ENCODE peak calls at places on chromosomes 2 and 18, in seven cellular contexts. Q, A, N, I, W, F and J are unnamed samples.

GRCh38 chr2:136395590-136395989 is 277.6 kb upstream of the CXCR4 start:
- DNase-seq in N (no peak), W (no peak), F (no peak), Q (no peak), I (no peak), A (no peak), J (no peak)

GRCh38 chr2:192314800-192315481 is 120.2 kb upstream of the TMEFF2 start:
- DNase-seq in A (no peak), F (no peak), W (no peak), I (no peak), N (no peak), Q (no peak), J (no peak)

GRCh38 chr18:21284540-21284939 is 42.5 kb downstream of the GREB1L start:
- DNase-seq in F (no peak), A (no peak), N (no peak), I (no peak), Q (no peak), W (no peak), J (no peak)

GRCh38 chr2:38155-38554 is 8.2 kb downstream of the FAM110C start:
- DNase-seq in A (no peak), F (no peak), N (no peak), W (no peak), Q (peak), I (no peak), J (no peak)

GRCh38 chr2:235595420-235596010 is 101.7 kb downstream of the AGAP1 start:
- DNase-seq in N (peak), Q (peak), I (peak), F (peak), W (no peak), A (peak), J (no peak)

GRCh38 chr2:147945660-147946059 is 74.9 kb downstream of the ORC4 start:
- DNase-seq in I (no peak), W (no peak), N (no peak), A (peak), F (no peak), Q (no peak), J (no peak)

GRCh38 chr2:182416861-182417260 is 10.0 kb downstream of the PDE1A start:
- DNase-seq in N (no peak), Q (no peak), W (no peak), A (no peak), F (no peak), I (no peak), J (no peak)

GRCh38 chr2:128286905-128287779 is 31.5 kb downstream of the HS6ST1 start:
- DNase-seq in W (no peak), A (no peak), Q (no peak), F (no peak), N (no peak), I (peak), J (no peak)

GRCh38 chr2:240957656-240958365 is 40.6 kb upstream of the SNED1 start:
- DNase-seq in I (no peak), W (peak), N (no peak), F (no peak), A (no peak), Q (no peak), J (no peak)

GRCh38 chr2:39534095-39534711 is 97.1 kb upstream of the MAP4K3 start:
- DNase-seq in F (no peak), N (no peak), A (no peak), Q (no peak), I (no peak), W (no peak), J (no peak)

GRCh38 chr2:43391877-43392214 is 165.4 kb upstream of the ZFP36L2 start:
- DNase-seq in W (no peak), I (no peak), N (no peak), F (no peak), A (peak), Q (no peak), J (no peak)

GRCh38 chr2:130374587-130375290 is 18.9 kb downstream of the PTPN18 start:
- DNase-seq in N (no peak), I (no peak), W (no peak), A (peak), Q (no peak), F (no peak), J (no peak)

GRCh38 chr18:79856119-79857080 is 58.7 kb downstream of the KCNG2 start:
- DNase-seq in W (no peak), Q (no peak), N (no peak), A (peak), I (peak), F (peak), J (no peak)

GRCh38 chr2:52976132-52976949 is 791.3 kb upstream of the CHAC2 start:
- DNase-seq in I (no peak), W (no peak), F (no peak), Q (no peak), N (no peak), A (peak), J (no peak)

GRCh38 chr2:232117413-232117812 is 155.9 kb downstream of the DIS3L2 start:
- DNase-seq in I (no peak), F (no peak), N (no peak), W (no peak), A (no peak), Q (no peak), J (no peak)

GRCh38 chr2:181374741-181375675 is 82.2 kb upstream of the ITGA4 start:
- DNase-seq in N (no peak), F (no peak), Q (no peak), A (peak), W (no peak), I (no peak), J (no peak)

GRCh38 chr2:113894156-113894743 is 4.4 kb downstream of the ACTR3 start:
- DNase-seq in W (no peak), N (no peak), A (peak), I (no peak), Q (no peak), F (no peak), J (no peak)

GRCh38 chr18:26549103-26549485 is 741 bp upstream of the KCTD1 start:
- DNase-seq in A (peak), Q (no peak), N (no peak), F (peak), W (peak), I (no peak), J (no peak)

GRCh38 chr2:216012830-216013079 is 596 bp downstream of the MREG start:
- DNase-seq in F (no peak), A (no peak), I (no peak), Q (no peak), N (no peak), W (no peak), J (no peak)

GRCh38 chr18:75065251-75066000 is 143.5 kb downstream of the PTGR3 start:
- DNase-seq in W (no peak), I (no peak), A (no peak), F (no peak), N (no peak), Q (no peak), J (no peak)

GRCh38 chr2:44267269-44268258 is 7.7 kb upstream of the SLC3A1 start:
- DNase-seq in I (no peak), F (no peak), N (no peak), W (no peak), Q (no peak), A (peak), J (no peak)

GRCh38 chr2:68806511-68807109 is 64.6 kb downstream of the BMP10 start:
- DNase-seq in I (no peak), Q (no peak), A (peak), F (no peak), W (no peak), N (no peak), J (no peak)

GRCh38 chr2:196113061-196113974 is 44.7 kb upstream of the DNAH7 start:
- DNase-seq in Q (no peak), A (peak), I (no peak), N (no peak), F (no peak), W (no peak), J (no peak)

GRCh38 chr2:186691231-186691630 is 2.6 kb upstream of the FAM171B start:
- DNase-seq in N (no peak), A (no peak), I (no peak), Q (no peak), W (no peak), F (no peak), J (no peak)

GRCh38 chr2:122055541-122055940 is 300.1 kb downstream of the TSN start:
- DNase-seq in N (no peak), I (no peak), W (peak), A (peak), Q (no peak), F (no peak), J (no peak)